ENCODE peak calls at places on chromosomes 5 and 9, in four cellular contexts. I, C, K and D are unnamed samples. For H3K4me1, the result is how much of the 10 kb centered on the place peaks cover.

GRCh38 chr5:16090270-16090669 is 89.3 kb downstream of the MARCHF11 start:
- DNase-seq in K (no peak), C (no peak), I (no peak), D (no peak)

GRCh38 chr5:180673371-180674252 is 24.2 kb upstream of the FLT4 start:
- DNase-seq in C (peak), I (no peak), K (no peak), D (no peak)

GRCh38 chr5:80246995-80247729 is 8.7 kb downstream of the SERINC5 start:
- DNase-seq in C (no peak), I (peak), K (peak), D (no peak)

GRCh38 chr9:134130503-134131375 is 5.1 kb upstream of the WDR5 start:
- DNase-seq in K (no peak), C (peak), I (no peak), D (peak)

GRCh38 chr5:81632679-81633078 is 118.2 kb downstream of the SSBP2 start:
- DNase-seq in I (no peak), C (no peak), K (no peak), D (no peak)

GRCh38 chr5:116652903-116653302 is 78.3 kb upstream of the SEMA6A start:
- DNase-seq in I (no peak), K (no peak), C (no peak), D (no peak)

GRCh38 chr9:70127540-70128416 is 84.1 kb downstream of the MAMDC2 start:
- DNase-seq in I (no peak), K (no peak), C (no peak), D (no peak)

GRCh38 chr9:81772144-81772543 is 82.8 kb upstream of the TLE1 start:
- DNase-seq in C (no peak), K (no peak), I (no peak), D (no peak)

GRCh38 chr5:17620627-17621026 is 10.4 kb downstream of the TAF11L12 start:
- DNase-seq in I (no peak), K (no peak), C (peak), D (no peak)

GRCh38 chr5:32001722-32002121 is 172.4 kb downstream of the GOLPH3 start:
- DNase-seq in C (no peak), K (no peak), I (no peak), D (no peak)

GRCh38 chr5:32001284-32001683 is 172.8 kb downstream of the GOLPH3 start:
- DNase-seq in K (no peak), C (peak), I (no peak), D (no peak)

GRCh38 chr5:32000726-32001125 is 173.4 kb downstream of the GOLPH3 start:
- DNase-seq in K (no peak), C (no peak), I (no peak), D (no peak)

GRCh38 chr5:32004404-32004803 is 169.7 kb downstream of the GOLPH3 start:
- DNase-seq in K (no peak), C (no peak), I (no peak), D (no peak)

GRCh38 chr5:32002755-32003154 is 171.4 kb downstream of the GOLPH3 start:
- DNase-seq in K (no peak), I (no peak), C (no peak), D (no peak)
- H3K4me1 ChIP-seq in K (under half), I (under half), C (under half), D (under half)

DNA sequence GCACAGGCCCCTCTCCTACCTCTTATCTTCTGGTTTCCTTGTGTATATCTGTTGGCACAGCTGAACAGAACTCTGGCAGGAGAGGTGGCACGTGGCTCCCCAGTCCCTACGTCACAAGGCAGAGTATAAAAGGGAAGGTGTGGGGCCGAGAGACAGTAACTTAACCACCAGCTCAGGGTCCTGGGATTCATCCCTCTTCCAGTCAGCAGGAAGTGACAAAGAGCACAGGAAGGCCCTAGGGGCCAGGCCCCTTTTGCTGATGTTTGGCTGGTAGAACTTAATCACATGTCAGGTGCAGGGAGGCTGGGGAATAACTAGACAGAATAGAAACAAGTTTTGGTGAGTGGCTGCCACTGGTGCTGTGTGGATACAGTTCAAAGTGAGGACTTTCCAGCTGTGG is 4.5 kb upstream of the ICE1 start:
- DNase-seq in I (no peak), K (no peak), C (no peak), D (no peak)
- TF ChIP-seq POLR2AphosphoS5 in I (no peak), K (no peak), C (no peak), D (no peak)

GRCh38 chr5:151138114-151138513 is 19.5 kb downstream of the ANXA6 start:
- DNase-seq in C (no peak), I (no peak), K (no peak), D (no peak)
- H3K4me1 ChIP-seq in C (under half), I (under half), K (under half), D (under half)

GRCh38 chr9:14883310-14883944 is 26.8 kb downstream of the FREM1 start:
- DNase-seq in K (no peak), I (no peak), C (no peak), D (no peak)
- TF ChIP-seq POLR2AphosphoS5 in K (no peak), I (no peak), C (no peak), D (no peak)

GRCh38 chr5:55577353-55578060 is 42.7 kb upstream of the PLPP1 start:
- DNase-seq in K (peak), C (no peak), I (no peak), D (peak)

GRCh38 chr5:55578771-55579170 is 44.0 kb upstream of the PLPP1 start:
- DNase-seq in C (no peak), I (no peak), K (no peak), D (no peak)

GRCh38 chr5:55575815-55576583 is 41.2 kb upstream of the PLPP1 start:
- DNase-seq in K (no peak), I (no peak), C (no peak), D (no peak)

GRCh38 chr5:55582256-55582655 is 47.5 kb upstream of the PLPP1 start:
- DNase-seq in C (no peak), I (no peak), K (no peak), D (no peak)

GRCh38 chr5:55580042-55580441 is 45.3 kb upstream of the PLPP1 start:
- DNase-seq in C (no peak), I (no peak), K (no peak), D (no peak)
- H3K4me1 ChIP-seq in C (under half), I (under half), K (under half), D (under half)